ENCODE peak calls at places on chromosomes 7 and 10, in six cellular contexts. Q is EL, Y is kidney epithelial cell, X is AML-193, J is HEK293T, H is GM12892. U is an unnamed sample.

GRCh38 chr10:63261496-63261895 is 128.4 kb downstream of the NRBF2 start:
- DNase-seq in X (no peak), J (no peak), Q (no peak), Y (no peak), H (no peak), U (no peak)

GRCh38 chr7:117435475-117436043 is 8.3 kb upstream of the ASZ1 start:
- DNase-seq in J (no peak), H (no peak), X (no peak), Y (peak), Q (no peak), U (no peak)

GRCh38 chr10:122306282-122306681 is 35.2 kb downstream of the BTBD16 start:
- DNase-seq in X (no peak), Y (no peak), J (no peak), Q (no peak), H (no peak), U (no peak)

GRCh38 chr7:49763791-49764190 is 9.6 kb upstream of the VWC2 start:
- DNase-seq in H (no peak), Q (no peak), J (no peak), X (no peak), Y (no peak), U (no peak)

GRCh38 chr7:36390199-36391090 is 783 bp downstream of the ANLN start:
- DNase-seq in Y (peak), H (no peak), X (peak), J (peak), Q (peak), U (peak)

GRCh38 chr10:117914330-117914729 is 132.4 kb downstream of the RAB11FIP2 start:
- DNase-seq in Y (no peak), X (no peak), J (no peak), H (no peak), Q (no peak), U (no peak)

GRCh38 chr7:128662091-128662490 is 10.0 kb upstream of the GARIN1A start:
- DNase-seq in J (no peak), H (no peak), X (no peak), Q (no peak), Y (no peak), U (no peak)

GRCh38 chr7:52147240-52147639 is 830.6 kb upstream of the COBL start:
- DNase-seq in X (no peak), H (no peak), J (no peak), Y (no peak), Q (no peak), U (no peak)

GRCh38 chr7:27343804-27344203 is 101.2 kb downstream of the EVX1 start:
- DNase-seq in Y (no peak), Q (no peak), H (no peak), J (no peak), X (no peak), U (no peak)

GRCh38 chr10:124294811-124295770 is 123.6 kb downstream of the OAT start:
- DNase-seq in Q (no peak), Y (no peak), X (no peak), H (no peak), J (no peak), U (no peak)

GRCh38 chr10:68095176-68095575 is 14.1 kb upstream of the MYPN start:
- DNase-seq in J (no peak), Q (peak), X (no peak), Y (no peak), H (no peak), U (peak)

GRCh38 chr7:2956526-2957368 is 86.9 kb downstream of the CARD11 start:
- DNase-seq in H (no peak), Q (peak), X (no peak), J (no peak), Y (peak), U (no peak)

GRCh38 chr7:70619659-70620058 is 512.3 kb upstream of the GALNT17 start:
- DNase-seq in Q (no peak), J (no peak), Y (no peak), X (no peak), H (no peak), U (no peak)

GRCh38 chr7:18087687-18088078 is 60.0 kb upstream of the PRPS1L1 start:
- DNase-seq in J (peak), X (no peak), H (no peak), Q (no peak), Y (no peak), U (no peak)

GRCh38 chr10:45592432-45592831 is 80.1 kb downstream of the ZFAND4 start:
- DNase-seq in X (peak), Y (no peak), H (no peak), Q (no peak), J (no peak), U (no peak)

GRCh38 chr10:124446830-124447740 is 2.8 kb downstream of the NKX1-2 start:
- DNase-seq in Q (no peak), X (no peak), H (no peak), Y (no peak), J (no peak), U (no peak)

GRCh38 chr10:21165489-21165888 is 268.4 kb upstream of the NEBL start:
- DNase-seq in X (no peak), J (no peak), Q (no peak), Y (no peak), H (no peak), U (no peak)

GRCh38 chr10:2925631-2926030 is 141.7 kb upstream of the PFKP start:
- DNase-seq in Q (peak), Y (no peak), X (peak), J (no peak), H (no peak), U (no peak)

GRCh38 chr7:1713502-1714484 is 43.7 kb downstream of the ELFN1 start:
- DNase-seq in Q (no peak), Y (no peak), X (no peak), J (no peak), H (no peak), U (no peak)

GRCh38 chr7:105133986-105134655 is 120.1 kb downstream of the KMT2E start:
- DNase-seq in Y (no peak), Q (no peak), J (no peak), X (no peak), H (no peak), U (no peak)

GRCh38 chr10:77946084-77946483 is 19.5 kb upstream of the DLG5 start:
- DNase-seq in J (no peak), Q (peak), H (no peak), X (no peak), Y (no peak), U (no peak)

GRCh38 chr7:134619627-134620331 is 26.9 kb upstream of the BPGM start:
- DNase-seq in Y (peak), J (no peak), Q (peak), H (no peak), X (no peak), U (peak)

GRCh38 chr7:157400171-157400860 is 63.5 kb downstream of the DNAJB6 start:
- DNase-seq in Y (no peak), J (no peak), X (no peak), Q (no peak), H (no peak), U (no peak)

GRCh38 chr10:74292871-74293427 is 141.9 kb downstream of the ADK start:
- DNase-seq in J (no peak), X (no peak), Y (peak), H (no peak), Q (peak), U (no peak)

GRCh38 chr10:11638055-11638698 is 26.7 kb upstream of the USP6NL start:
- DNase-seq in H (no peak), Y (no peak), Q (no peak), X (no peak), J (no peak), U (no peak)

GRCh38 chr10:124740374-124741280 is 3.6 kb downstream of the FAM53B start:
- DNase-seq in J (no peak), X (peak), Q (peak), Y (no peak), H (no peak), U (peak)

GRCh38 chr7:69624431-69624830 is 26.2 kb downstream of the AUTS2 start:
- DNase-seq in Q (no peak), H (no peak), J (no peak), X (no peak), Y (no peak), U (no peak)

GRCh38 chr7:104341545-104341944 is 13.1 kb downstream of the LHFPL3 start:
- DNase-seq in Y (no peak), Q (no peak), H (no peak), J (peak), X (no peak), U (no peak)

GRCh38 chr7:138125598-138126111 is 49.4 kb downstream of the AKR1D1 start:
- DNase-seq in X (no peak), H (peak), J (no peak), Q (peak), Y (peak), U (peak)

GRCh38 chr10:71084061-71084817 is 128.1 kb upstream of the UNC5B start:
- DNase-seq in J (no peak), H (no peak), Q (no peak), X (no peak), Y (no peak), U (no peak)